ENCODE peak calls at places on chromosomes 11 and 22, in ten cellular contexts. A, N, O, F, M, W, E, X, D and S are unnamed samples.

GRCh38 chr11:3037041-3037944 is 19.9 kb downstream of the CARS1 start:
- DNase-seq in A (peak), N (peak), O (peak), F (peak), M (peak), W (peak), E (peak), X (peak), D (peak), S (peak)

GRCh38 chr11:20357150-20357549 is 6.4 kb upstream of the HTATIP2 start:
- DNase-seq in A (no peak), N (no peak), O (no peak), F (no peak), M (no peak), W (no peak), E (no peak), X (no peak), D (no peak), S (no peak)

GRCh38 chr11:13222285-13222684 is 55.3 kb upstream of the BMAL1 start:
- DNase-seq in A (no peak), N (no peak), O (no peak), F (no peak), M (no peak), W (no peak), E (no peak), X (no peak), D (peak), S (no peak)

GRCh38 chr11:130068986-130069683 is 559 bp upstream of the APLP2 start:
- DNase-seq in A (peak), N (peak), O (peak), F (no peak), M (no peak), W (peak), E (peak), X (peak), D (peak), S (peak)

GRCh38 chr11:13055200-13055599 is 46.1 kb downstream of the RASSF10 start:
- DNase-seq in A (no peak), N (no peak), O (no peak), F (no peak), M (no peak), W (no peak), E (no peak), X (no peak), D (no peak), S (no peak)

GRCh38 chr11:125451400-125452124 is 44.5 kb downstream of the FEZ1 start:
- DNase-seq in A (peak), N (peak), O (peak), F (peak), M (peak), W (peak), E (no peak), X (no peak), D (no peak), S (no peak)

GRCh38 chr11:94020777-94021615 is at the start of gene HEPHL1:
- DNase-seq in A (no peak), N (no peak), O (no peak), F (no peak), M (no peak), W (no peak), E (peak), X (no peak), D (peak), S (peak)

GRCh38 chr11:70398834-70399680 is 728 bp downstream of the CTTN start:
- DNase-seq in A (no peak), N (peak), O (no peak), F (no peak), M (peak), W (peak), E (no peak), X (no peak), D (no peak), S (no peak)

GRCh38 chr11:70448983-70449567 is 50.7 kb downstream of the CTTN start:
- DNase-seq in A (no peak), N (no peak), O (no peak), F (no peak), M (no peak), W (no peak), E (no peak), X (no peak), D (no peak), S (no peak)

GRCh38 chr22:30267382-30268302 is 991 bp upstream of the OSM start:
- DNase-seq in A (no peak), N (no peak), O (no peak), F (no peak), M (peak), W (no peak), E (no peak), X (no peak), D (no peak), S (no peak)

GRCh38 chr11:20337526-20338154 is 25.9 kb upstream of the HTATIP2 start:
- DNase-seq in A (peak), N (peak), O (peak), F (no peak), M (no peak), W (no peak), E (peak), X (peak), D (peak), S (peak)

GRCh38 chr11:17846852-17847453 is 112.4 kb downstream of the KCNC1 start:
- DNase-seq in A (peak), N (peak), O (peak), F (no peak), M (no peak), W (peak), E (no peak), X (peak), D (peak), S (peak)

DNA sequence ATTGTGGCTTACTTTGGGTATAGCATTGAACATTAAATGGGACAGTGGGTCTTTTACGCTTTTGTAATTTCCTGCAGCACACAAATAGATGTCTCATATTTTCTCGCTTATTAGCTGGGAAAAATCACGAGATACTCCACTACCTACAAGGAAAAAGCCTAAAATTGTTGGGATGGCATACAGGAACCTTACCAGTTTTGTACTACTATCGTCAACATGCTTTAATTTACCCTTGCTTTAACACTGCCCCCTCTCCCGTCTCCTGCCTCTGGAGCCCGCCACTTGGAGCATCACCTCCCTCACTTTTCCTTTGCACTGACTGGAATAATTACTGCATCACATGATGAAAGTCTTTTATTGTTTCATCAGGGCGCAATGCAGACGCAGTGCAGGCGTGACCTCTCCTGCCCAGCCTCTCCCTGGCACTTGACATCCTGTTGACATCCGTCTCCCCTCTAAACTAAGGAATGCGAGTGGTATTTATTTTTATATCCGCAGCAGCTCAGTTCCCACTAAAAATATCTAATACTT is 1.0 kb upstream of the FNBP4 start:
- DNase-seq in A (peak), N (peak), O (peak), F (no peak), M (peak), W (peak), E (peak), X (peak), D (peak), S (peak)
- TF ChIP-seq CTCF in A (peak), N (no peak), O (no peak), F (no peak), M (no peak), W (no peak), E (no peak), X (no peak), D (no peak), S (no peak)

GRCh38 chr22:37412445-37413250 is 14.6 kb downstream of the ELFN2 start:
- DNase-seq in A (no peak), N (no peak), O (no peak), F (no peak), M (no peak), W (no peak), E (no peak), X (no peak), D (peak), S (no peak)
- TF ChIP-seq CTCF in A (no peak), N (no peak), O (no peak), F (no peak), M (no peak), W (no peak), E (no peak), X (no peak), D (no peak), S (no peak)

GRCh38 chr22:45101828-45102227 is 61.9 kb upstream of the NUP50 start:
- DNase-seq in A (peak), N (peak), O (peak), F (no peak), M (peak), W (peak), E (peak), X (no peak), D (peak), S (peak)
- TF ChIP-seq CTCF in A (peak), N (no peak), O (peak), F (peak), M (no peak), W (no peak), E (peak), X (peak), D (peak), S (peak)

GRCh38 chr11:43770173-43770572 is 89.6 kb downstream of the HSD17B12 start:
- DNase-seq in A (no peak), N (no peak), O (no peak), F (no peak), M (no peak), W (peak), E (no peak), X (no peak), D (no peak), S (no peak)
- TF ChIP-seq CTCF in A (no peak), N (no peak), O (no peak), F (no peak), M (no peak), W (no peak), E (no peak), X (no peak), D (no peak), S (no peak)

GRCh38 chr22:39135092-39135896 is 17.2 kb downstream of the CBX7 start:
- DNase-seq in A (peak), N (peak), O (peak), F (peak), M (peak), W (peak), E (peak), X (no peak), D (peak), S (peak)
- TF ChIP-seq CTCF in A (peak), N (peak), O (peak), F (peak), M (no peak), W (peak), E (peak), X (peak), D (peak), S (peak)

GRCh38 chr11:64355078-64355940 is 3.7 kb upstream of the RPS6KA4 start:
- DNase-seq in A (peak), N (peak), O (peak), F (peak), M (peak), W (peak), E (peak), X (peak), D (peak), S (peak)

GRCh38 chr11:64357904-64358535 is 942 bp upstream of the RPS6KA4 start:
- DNase-seq in A (no peak), N (peak), O (no peak), F (no peak), M (peak), W (no peak), E (no peak), X (no peak), D (peak), S (no peak)

GRCh38 chr11:64358536-64358906 is 441 bp upstream of the RPS6KA4 start:
- DNase-seq in A (no peak), N (no peak), O (no peak), F (no peak), M (no peak), W (no peak), E (no peak), X (no peak), D (no peak), S (no peak)

GRCh38 chr11:64357446-64357845 is 1.5 kb upstream of the RPS6KA4 start:
- DNase-seq in A (no peak), N (no peak), O (no peak), F (no peak), M (peak), W (no peak), E (no peak), X (no peak), D (no peak), S (no peak)

DNA sequence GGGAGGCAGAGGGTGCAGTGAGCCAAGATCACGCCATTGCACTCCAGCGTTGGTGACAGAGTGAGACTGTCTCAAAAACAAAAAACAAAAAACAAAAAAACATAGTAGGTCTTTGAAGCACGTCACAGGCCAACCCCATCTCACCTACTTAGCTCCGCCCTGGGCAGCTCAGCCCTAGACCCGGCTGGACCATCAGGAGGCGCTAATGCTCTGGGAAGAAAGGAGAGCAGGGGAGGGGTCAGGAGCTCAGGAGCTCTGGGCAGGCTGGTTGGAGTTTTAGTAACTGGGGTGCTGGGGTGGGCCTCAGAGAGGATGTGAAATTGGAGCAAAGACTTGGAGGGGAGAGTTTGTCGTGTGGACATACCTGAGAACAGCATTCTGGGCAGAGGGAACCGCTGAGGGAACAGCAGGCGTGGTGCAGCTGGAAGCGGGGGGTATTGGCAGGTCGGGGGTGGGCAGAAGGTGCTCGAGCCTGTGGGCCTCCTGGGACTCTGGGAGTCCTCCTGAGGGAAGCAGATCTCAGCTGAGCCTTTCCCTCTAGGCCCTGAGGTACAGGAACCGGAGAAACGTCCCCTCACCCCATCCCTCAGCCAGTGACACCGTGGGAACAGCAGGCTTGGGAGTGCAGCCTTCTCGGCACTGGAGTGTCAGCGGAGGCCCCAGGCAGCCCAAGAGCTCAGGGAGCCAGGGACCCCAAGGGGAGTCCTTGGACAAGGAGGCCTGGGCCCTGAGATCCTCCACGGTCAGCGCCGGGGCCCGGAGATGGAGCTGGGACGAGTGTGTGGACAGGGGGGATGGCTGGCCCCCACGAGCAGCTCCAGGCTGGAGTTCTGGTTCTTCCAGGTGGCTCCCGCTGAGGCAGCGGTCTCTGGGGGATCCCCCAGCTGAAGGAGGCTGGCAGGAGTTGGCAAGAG is 2.2 kb upstream of the RPS6KA4 start:
- DNase-seq in A (no peak), N (peak), O (peak), F (no peak), M (peak), W (no peak), E (peak), X (no peak), D (peak), S (peak)
- TF ChIP-seq CTCF in A (peak), N (no peak), O (peak), F (peak), M (no peak), W (no peak), E (peak), X (peak), D (peak), S (peak)

DNA sequence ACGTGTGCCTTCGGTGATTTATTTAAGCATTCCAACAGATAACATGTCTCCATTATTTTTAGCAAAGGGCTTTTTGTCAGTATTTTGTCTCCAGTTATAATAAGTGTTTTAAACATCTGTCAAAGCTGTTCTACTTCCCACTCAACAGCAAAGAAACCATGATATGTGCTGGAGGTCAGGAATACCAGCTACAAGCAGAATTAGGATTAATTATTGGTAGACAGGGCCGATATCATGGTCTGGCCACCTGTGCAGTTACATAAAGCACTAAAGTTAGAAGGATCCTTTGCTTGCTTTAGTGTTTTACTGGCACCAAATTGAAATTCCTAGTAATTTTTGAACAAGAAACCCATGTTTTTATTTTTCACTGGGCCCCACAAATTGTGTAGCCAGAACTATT is 591.3 kb upstream of the ARHGAP42 start:
- DNase-seq in A (no peak), N (no peak), O (no peak), F (no peak), M (no peak), W (no peak), E (no peak), X (no peak), D (no peak), S (no peak)
- TF ChIP-seq CTCF in A (no peak), N (no peak), O (no peak), F (no peak), M (no peak), W (no peak), E (no peak), X (no peak), D (no peak), S (no peak)